ENCODE peak calls at places on chromosomes 4 and X, in four cellular contexts. A is GM06990, M is GM20000, T is lower lobe of right lung. U is an unnamed sample.

GRCh38 chrX:72297953-72298730 is 7.6 kb downstream of the CITED1 start:
- DNase-seq in A (no peak), M (peak), T (no peak), U (no peak)

GRCh38 chrX:129145898-129146297 is 377.4 kb downstream of the SMARCA1 start:
- DNase-seq in A (no peak), M (no peak), T (no peak), U (no peak)

GRCh38 chr4:174423257-174423944 is 98.9 kb downstream of the HPGD start:
- DNase-seq in A (peak), M (no peak), T (no peak), U (no peak)

GRCh38 chr4:102663073-102663472 is 97.7 kb downstream of the MANBA start:
- DNase-seq in A (no peak), M (no peak), T (no peak), U (no peak)

GRCh38 chr4:25075851-25076250 is 45.1 kb upstream of the LGI2 start:
- DNase-seq in A (no peak), M (no peak), T (no peak), U (no peak)

GRCh38 chr4:4216261-4216660 is 10.5 kb downstream of the OTOP1 start:
- DNase-seq in A (no peak), M (no peak), T (no peak), U (no peak)

GRCh38 chr4:95340191-95340590 is 208.6 kb downstream of the UNC5C start:
- DNase-seq in A (no peak), M (no peak), T (no peak), U (no peak)

GRCh38 chrX:67296395-67296794 is 247.4 kb upstream of the AR start:
- DNase-seq in A (no peak), M (no peak), T (no peak), U (no peak)

GRCh38 chr4:16591867-16592266 is 306.6 kb downstream of the LDB2 start:
- DNase-seq in A (no peak), M (no peak), T (no peak), U (no peak)

DNA sequence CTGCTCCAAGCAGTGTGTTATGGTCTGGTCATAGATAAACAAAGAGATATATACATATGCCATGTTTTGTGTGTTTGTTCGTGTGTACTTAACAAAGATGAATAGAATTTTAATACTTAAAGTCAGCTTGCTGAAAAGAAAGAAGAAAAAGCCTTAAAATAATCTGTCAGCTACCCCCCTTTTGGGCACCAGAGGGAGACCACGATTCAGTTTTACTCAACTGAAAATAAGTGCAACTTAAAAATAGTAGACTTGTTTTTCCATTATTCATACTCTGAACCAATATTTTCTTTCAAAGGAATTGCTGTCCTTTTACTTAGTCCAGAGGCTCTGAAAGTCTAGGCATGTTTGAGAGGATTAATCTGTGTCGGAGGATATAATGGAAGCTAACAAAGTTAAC is 181.7 kb upstream of the AGTR2 start:
- DNase-seq in A (no peak), M (no peak), T (no peak), U (no peak)
- TF ChIP-seq CTCF in A (peak), M (no peak), T (no peak), U (peak)

DNA sequence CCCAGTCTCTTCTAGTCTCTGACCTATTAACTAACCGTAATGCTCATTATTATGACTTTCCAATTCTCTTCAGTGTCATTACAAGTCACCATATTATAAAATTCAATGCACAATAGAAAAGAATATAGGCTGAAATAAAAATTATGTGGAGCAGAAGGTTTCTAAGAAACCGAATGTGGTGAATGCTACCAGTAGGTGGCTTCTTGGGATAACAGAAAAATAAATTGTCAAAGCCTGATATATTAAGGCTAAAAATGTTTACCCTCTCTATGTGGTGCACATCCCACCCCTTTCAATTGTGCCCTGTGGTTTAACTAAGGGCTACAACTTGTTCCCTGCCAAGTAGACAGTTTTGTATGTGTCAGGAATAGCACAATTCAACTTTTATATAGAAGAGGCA is 624.6 kb upstream of the TECRL start:
- DNase-seq in A (no peak), M (no peak), T (no peak), U (no peak)
- TF ChIP-seq CTCF in A (no peak), M (no peak), T (no peak), U (peak)

DNA sequence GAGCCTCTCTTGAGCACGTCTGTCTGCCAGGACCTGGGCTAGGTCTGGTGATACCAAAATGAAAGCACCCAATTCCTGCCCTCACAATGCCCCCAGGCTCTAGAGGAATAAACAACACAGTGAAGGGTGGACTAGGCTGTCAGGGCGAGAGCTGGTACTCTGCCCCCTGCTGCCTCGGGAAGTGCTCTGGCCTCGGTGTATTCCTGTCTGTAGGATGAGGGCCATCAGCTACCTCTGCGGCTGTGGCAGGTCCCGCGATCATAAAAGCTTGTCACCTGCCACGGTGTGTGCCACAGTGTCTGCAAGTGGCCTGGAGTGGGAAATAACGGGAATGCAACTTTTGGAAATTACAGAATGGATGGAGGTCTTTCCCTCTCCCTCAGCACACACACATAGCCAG is 159.3 kb upstream of the PSAPL1 start:
- DNase-seq in A (no peak), M (no peak), T (no peak), U (no peak)
- TF ChIP-seq CTCF in A (no peak), M (no peak), T (no peak), U (no peak)

DNA sequence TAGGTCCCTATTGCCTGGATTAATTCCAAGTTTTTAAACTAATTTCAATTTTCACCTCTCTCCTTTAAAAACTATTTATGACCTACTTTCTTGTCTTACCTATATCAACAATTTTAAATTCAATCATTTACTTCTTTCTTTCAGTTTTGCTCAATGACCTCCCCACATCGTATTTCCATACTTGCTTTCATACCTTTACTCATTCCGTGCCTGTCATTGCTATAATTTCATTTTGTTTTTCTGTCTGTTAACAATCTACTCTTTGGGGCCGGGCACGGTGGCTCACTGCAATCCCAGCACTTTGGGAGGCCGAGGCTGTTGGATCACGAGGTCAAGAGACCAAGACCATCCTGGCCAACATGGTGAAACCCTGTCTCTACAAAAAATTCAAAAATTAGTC is 781.1 kb downstream of the FSTL5 start:
- DNase-seq in A (no peak), M (no peak), T (no peak), U (no peak)
- TF ChIP-seq CTCF in A (no peak), M (no peak), T (no peak), U (no peak)

GRCh38 chrX:43953218-43953617 is 20.0 kb downstream of the NDP start:
- DNase-seq in A (no peak), M (no peak), T (no peak), U (no peak)

DNA sequence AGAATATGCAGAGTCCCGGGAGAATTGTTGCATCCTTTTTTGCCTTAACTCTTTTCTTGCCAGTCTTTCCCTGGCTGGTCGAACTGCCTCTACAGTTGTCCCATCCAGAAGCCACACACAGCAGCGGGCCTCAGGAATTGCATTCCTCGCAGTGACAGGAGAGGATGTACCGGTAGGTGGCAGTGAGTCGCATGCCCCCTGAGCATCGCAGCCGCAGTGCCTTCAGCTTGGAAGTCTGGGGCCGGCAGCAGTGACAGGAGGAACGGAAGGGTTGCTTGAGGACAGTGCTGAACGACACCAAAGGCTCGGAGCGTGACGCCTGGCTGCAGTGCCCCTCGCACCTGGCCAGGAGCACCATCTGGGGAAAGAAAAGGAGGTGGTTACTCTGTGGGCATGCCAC is 23.5 kb downstream of the NDP start:
- DNase-seq in A (no peak), M (peak), T (peak), U (no peak)
- TF ChIP-seq CTCF in A (peak), M (no peak), T (peak), U (peak)

GRCh38 chr4:56128231-56128630 is 179.5 kb downstream of the CEP135 start:
- DNase-seq in A (no peak), M (no peak), T (no peak), U (no peak)

GRCh38 chr4:56130609-56131150 is 181.9 kb downstream of the CEP135 start:
- DNase-seq in A (no peak), M (no peak), T (no peak), U (no peak)

GRCh38 chr4:56132835-56133234 is 184.1 kb downstream of the CEP135 start:
- DNase-seq in A (no peak), M (no peak), T (no peak), U (no peak)

GRCh38 chr4:56127698-56128097 is 179.0 kb downstream of the CEP135 start:
- DNase-seq in A (no peak), M (no peak), T (no peak), U (no peak)

DNA sequence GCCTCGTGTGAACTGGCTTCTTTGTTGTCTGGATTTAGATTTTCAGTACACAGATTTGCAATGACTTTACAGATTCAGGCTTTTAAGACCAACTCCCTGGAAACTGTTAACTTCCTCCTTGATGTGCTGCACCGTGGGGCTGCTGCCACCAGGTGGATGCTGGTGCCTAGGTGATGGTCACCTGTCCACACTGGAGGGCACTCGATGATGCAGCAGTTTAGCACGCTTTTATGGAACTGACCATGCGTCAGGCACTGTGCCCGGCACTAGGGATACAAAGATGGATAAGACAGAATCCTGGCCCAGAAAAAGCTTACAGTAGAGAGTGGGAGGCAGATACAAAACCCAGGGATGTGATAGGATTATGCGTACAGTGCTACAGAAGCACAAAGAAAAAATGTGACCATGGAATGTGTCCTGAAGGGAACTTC is 180.7 kb downstream of the CEP135 start:
- DNase-seq in A (peak), M (peak), T (peak), U (no peak)
- TF ChIP-seq CTCF in A (peak), M (no peak), T (peak), U (peak)

DNA sequence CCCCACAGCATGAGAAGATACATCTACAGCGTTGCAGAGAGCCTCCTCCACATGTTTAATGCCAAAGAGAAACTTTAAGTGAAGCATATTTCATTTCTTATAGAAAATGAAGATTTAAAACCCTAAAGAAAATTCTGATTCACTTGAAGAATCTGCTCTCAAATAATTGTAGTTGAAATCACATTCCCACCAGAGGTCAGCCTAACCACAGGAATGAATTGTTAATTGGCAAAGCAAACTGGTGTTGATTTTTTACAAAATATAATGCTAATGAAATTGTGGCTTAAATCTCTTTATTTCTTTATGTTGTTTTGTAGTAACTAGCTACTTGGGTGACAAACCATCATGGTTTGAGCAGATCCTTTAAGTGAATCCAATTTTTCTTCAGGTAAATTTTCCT is 31.1 kb upstream of the WDR17 start:
- DNase-seq in A (no peak), M (no peak), T (no peak), U (no peak)
- TF ChIP-seq CTCF in A (no peak), M (no peak), T (peak), U (peak)

GRCh38 chr4:77432702-77433101 is 172.9 kb upstream of the CXCL13 start:
- DNase-seq in A (no peak), M (no peak), T (no peak), U (no peak)
- TF ChIP-seq CTCF in A (peak), M (no peak), T (no peak), U (no peak)

DNA sequence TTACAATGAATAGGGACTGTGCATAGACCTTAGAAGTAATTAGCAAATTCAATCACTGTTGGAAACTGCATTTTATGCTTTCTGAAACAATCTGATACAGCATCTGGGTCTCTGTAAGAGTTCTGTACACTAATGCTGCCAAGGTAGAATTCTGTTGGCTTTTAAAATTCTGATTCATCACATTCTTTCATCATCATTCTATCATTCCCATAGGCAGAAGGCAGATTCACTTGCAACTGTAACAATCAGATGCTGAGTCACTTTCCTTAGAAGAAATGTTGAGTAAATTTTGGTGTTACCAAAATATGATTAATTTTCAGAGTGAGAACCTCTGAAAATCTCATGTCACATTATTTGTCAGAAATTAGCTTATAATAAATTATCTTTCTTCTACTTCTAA is 267.2 kb downstream of the MAPK10 start:
- DNase-seq in A (no peak), M (no peak), T (no peak), U (no peak)
- TF ChIP-seq CTCF in A (no peak), M (no peak), T (no peak), U (no peak)

DNA sequence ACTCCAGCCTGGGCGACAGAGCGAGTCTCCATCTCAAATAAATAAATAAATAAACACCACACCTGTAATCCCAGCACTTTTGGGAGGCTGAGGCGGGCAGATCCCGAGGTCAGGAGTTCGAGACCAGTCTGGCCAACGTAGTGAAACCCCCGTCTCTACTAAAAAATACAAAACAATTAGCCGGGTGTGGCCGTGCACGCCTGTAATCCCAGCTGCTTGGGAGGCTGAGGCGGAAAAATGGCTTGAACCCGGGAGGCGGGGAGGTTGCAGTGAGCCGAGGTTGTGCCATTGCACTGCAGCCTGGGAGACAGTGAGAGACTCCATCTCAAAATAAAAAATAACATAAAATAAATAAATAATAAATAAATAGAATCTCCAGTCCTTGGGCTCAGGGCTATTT is 185.8 kb downstream of the SHOX start:
- DNase-seq in A (no peak), M (no peak), T (no peak), U (no peak)
- TF ChIP-seq CTCF in A (no peak), M (no peak), T (no peak), U (no peak)